ENCODE peak calls at places on chromosomes 6 and 20, in eight cellular contexts. E is choroid plexus epithelial cell, U is mucosa of descending colon, O is A549, M is fibroblast of pulmonary artery, G is astrocyte of the cerebellum, Q is body of pancreas, Z is fibroblast of mammary gland. R is an unnamed sample.
A peak's percentile ranks its signal among the peaks of the same experiment; 100 is the strongest.

GRCh38 chr6:36073587-36073986 is 46.0 kb downstream of the MAPK14 start:
- DNase-seq in E (no peak), U (no peak), O (no peak), M (no peak), G (no peak), Q (no peak), Z (no peak), R (no peak)

GRCh38 chr6:44704240-44705150 is 317.0 kb downstream of the CDC5L start:
- DNase-seq in E (no peak), U (no peak), O (no peak), M (no peak), G (no peak), Q (no peak), Z (no peak), R (no peak)

GRCh38 chr6:39426057-39426592 is 103.6 kb upstream of the KCNK16 start:
- DNase-seq in E (peak; percentile 85), U (no peak), O (peak; percentile 8), M (peak; percentile 95), G (peak; percentile 83), Q (no peak), Z (peak; percentile 69), R (peak; percentile 43)

GRCh38 chr6:79833264-79833663 is 114.1 kb downstream of the ELOVL4 start:
- DNase-seq in E (peak; percentile 22), U (no peak), O (no peak), M (no peak), G (no peak), Q (no peak), Z (peak; percentile 7), R (no peak)

GRCh38 chr6:27096834-27097511 is 150.5 kb upstream of the PRSS16 start:
- DNase-seq in E (peak; percentile 78), U (peak; percentile 67), O (peak; percentile 47), M (peak; percentile 56), G (peak; percentile 9), Q (peak; percentile 53), Z (peak; percentile 80), R (peak; percentile 75)

GRCh38 chr6:8182209-8182845 is 80.0 kb upstream of the EEF1E1 start:
- DNase-seq in E (peak; percentile 24), U (no peak), O (no peak), M (peak; percentile 36), G (no peak), Q (no peak), Z (peak; percentile 28), R (no peak)

GRCh38 chr6:26305097-26305841 is 59.7 kb upstream of the BTN3A2 start:
- DNase-seq in E (peak; percentile 88), U (peak; percentile 69), O (no peak), M (peak; percentile 73), G (no peak), Q (peak; percentile 41), Z (peak; percentile 87), R (peak; percentile 47)

GRCh38 chr20:5715068-5715841 is 34.9 kb upstream of the SHLD1 start:
- DNase-seq in E (no peak), U (no peak), O (no peak), M (no peak), G (no peak), Q (no peak), Z (no peak), R (no peak)

GRCh38 chr6:119742188-119742803 is 392.7 kb upstream of the MAN1A1 start:
- DNase-seq in E (peak; percentile 59), U (peak; percentile 74), O (no peak), M (peak; percentile 60), G (peak; percentile 19), Q (peak; percentile 70), Z (peak; percentile 63), R (peak; percentile 70)

GRCh38 chr20:51732454-51732791 is 35.8 kb downstream of the ATP9A start:
- DNase-seq in E (peak; percentile 76), U (no peak), O (no peak), M (peak; percentile 31), G (peak; percentile 38), Q (no peak), Z (peak; percentile 46), R (no peak)

GRCh38 chr6:144683216-144684070 is 398.3 kb downstream of the UTRN start:
- DNase-seq in E (no peak), U (no peak), O (no peak), M (no peak), G (no peak), Q (no peak), Z (no peak), R (no peak)

GRCh38 chr20:19974621-19975435 is 42.3 kb upstream of the NAA20 start:
- DNase-seq in E (peak; percentile 96), U (peak; percentile 61), O (peak; percentile 89), M (peak; percentile 92), G (peak; percentile 96), Q (peak; percentile 95), Z (peak; percentile 95), R (peak; percentile 65)

GRCh38 chr6:118663993-118664985 is 12.9 kb upstream of the CEP85L start:
- DNase-seq in E (no peak), U (no peak), O (no peak), M (no peak), G (no peak), Q (no peak), Z (no peak), R (no peak)

GRCh38 chr6:24524801-24525200 is 30.0 kb downstream of the ALDH5A1 start:
- DNase-seq in E (peak; percentile 87), U (no peak), O (no peak), M (peak; percentile 64), G (peak; percentile 41), Q (no peak), Z (peak; percentile 59), R (peak; percentile 60)

GRCh38 chr6:17703256-17703694 is 3.5 kb downstream of the NUP153 start:
- DNase-seq in E (peak; percentile 74), U (no peak), O (no peak), M (peak; percentile 97), G (no peak), Q (peak; percentile 47), Z (peak; percentile 97), R (no peak)

GRCh38 chr6:143700684-143701342 is 23.0 kb downstream of the PHACTR2 start:
- DNase-seq in E (peak; percentile 84), U (no peak), O (no peak), M (peak; percentile 63), G (no peak), Q (no peak), Z (peak; percentile 79), R (no peak)

GRCh38 chr20:32484221-32485125 is 100.7 kb downstream of the NOL4L start:
- DNase-seq in E (peak; percentile 33), U (peak; percentile 80), O (peak; percentile 35), M (peak; percentile 29), G (no peak), Q (peak; percentile 40), Z (no peak), R (peak; percentile 56)

GRCh38 chr6:68710916-68711315 is 75.8 kb downstream of the ADGRB3 start:
- DNase-seq in E (no peak), U (no peak), O (no peak), M (no peak), G (no peak), Q (no peak), Z (no peak), R (no peak)

GRCh38 chr6:119207973-119208725 is 129.7 kb upstream of the FAM184A start:
- DNase-seq in E (peak; percentile 73), U (no peak), O (no peak), M (peak; percentile 55), G (peak; percentile 90), Q (no peak), Z (peak; percentile 82), R (peak; percentile 3)

GRCh38 chr20:16518068-16518783 is 55.0 kb downstream of the KIF16B start:
- DNase-seq in E (peak; percentile 73), U (peak; percentile 50), O (peak; percentile 89), M (peak; percentile 60), G (peak; percentile 12), Q (peak; percentile 42), Z (peak; percentile 58), R (peak; percentile 16)
- TF ChIP-seq CTCF in E (peak; percentile 84), U (no peak), O (peak; percentile 86), M (peak; percentile 68), G (peak; percentile 66), Q (peak; percentile 68), Z (peak; percentile 67), R (no peak)

GRCh38 chr6:106373502-106374239 is 13.2 kb downstream of the CRYBG1 start:
- DNase-seq in E (no peak), U (no peak), O (no peak), M (no peak), G (no peak), Q (no peak), Z (no peak), R (no peak)
- TF ChIP-seq CTCF in E (no peak), U (no peak), O (no peak), M (no peak), G (no peak), Q (no peak), Z (no peak), R (no peak)

GRCh38 chr6:76262240-76262639 is 189.8 kb upstream of the IMPG1 start:
- DNase-seq in E (no peak), U (no peak), O (no peak), M (no peak), G (no peak), Q (no peak), Z (no peak), R (no peak)
- TF ChIP-seq CTCF in E (no peak), U (no peak), O (no peak), M (no peak), G (no peak), Q (no peak), Z (no peak), R (no peak)

GRCh38 chr6:138688580-138688979 is 85.0 kb upstream of the CCDC28A start:
- DNase-seq in E (no peak), U (no peak), O (no peak), M (no peak), G (no peak), Q (no peak), Z (no peak), R (no peak)
- TF ChIP-seq CTCF in E (no peak), U (no peak), O (no peak), M (no peak), G (no peak), Q (no peak), Z (no peak), R (no peak)

DNA sequence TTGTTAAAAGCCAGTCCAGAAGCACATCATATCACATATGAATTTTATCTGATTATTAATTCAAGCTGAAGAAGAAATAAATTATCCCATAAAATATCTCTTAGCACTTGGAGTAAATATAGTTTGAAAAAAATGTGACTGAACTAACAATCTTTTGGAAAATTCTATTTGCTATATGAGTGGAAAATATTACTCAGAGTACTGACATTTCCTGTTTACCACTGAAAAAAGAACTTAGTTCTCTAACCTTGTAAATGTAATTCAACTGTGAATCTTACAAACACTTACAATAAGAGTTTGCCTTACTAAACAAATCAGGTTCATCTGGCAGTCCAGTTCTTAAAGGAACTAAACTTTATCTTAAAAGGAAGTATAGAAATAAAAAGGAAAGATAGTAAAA is 44.2 kb downstream of the MOXD1 start:
- DNase-seq in E (peak; percentile 78), U (no peak), O (no peak), M (peak; percentile 72), G (no peak), Q (no peak), Z (peak; percentile 47), R (no peak)
- TF ChIP-seq CTCF in E (no peak), U (no peak), O (no peak), M (no peak), G (no peak), Q (no peak), Z (no peak), R (no peak)

DNA sequence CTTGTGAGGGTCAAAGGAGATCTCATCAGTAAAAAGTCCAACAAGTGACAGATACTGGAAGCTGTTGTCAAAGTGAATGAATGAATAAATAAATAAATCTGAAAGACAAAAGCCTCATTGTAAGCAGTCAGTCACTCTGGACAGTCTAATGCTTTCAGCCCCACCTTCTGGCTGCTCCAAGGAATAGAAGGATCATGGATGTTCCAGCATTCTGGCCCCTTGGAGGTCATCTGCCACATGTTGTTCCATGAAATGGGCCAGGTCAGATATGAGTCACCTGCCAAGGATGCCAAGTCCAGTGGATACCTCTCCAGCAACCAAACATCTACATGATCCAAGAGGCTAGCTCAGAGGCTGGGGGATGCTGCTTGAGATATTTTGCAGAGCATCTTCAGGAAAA is 185.6 kb downstream of the BMP7 start:
- DNase-seq in E (peak; percentile 74), U (no peak), O (no peak), M (no peak), G (no peak), Q (no peak), Z (peak; percentile 55), R (no peak)
- TF ChIP-seq CTCF in E (peak; percentile 66), U (no peak), O (no peak), M (no peak), G (peak; percentile 46), Q (no peak), Z (peak; percentile 7), R (no peak)

R was measured in Calu3.